ENCODE peak calls at places on chromosomes 16 and 17, in ten cellular contexts. A is PC-3; Z is neuronal stem cell; J is neural progenitor cell; R is A549; N is aorta; S is kidney; H is CD8-positive, alpha-beta memory T cell; G is testis; L is substantia nigra. U is an unnamed sample.

GRCh38 chr17:73798111-73798748 is 154.0 kb upstream of the SDK2 start:
- DNase-seq in A (peak), Z (no peak), J (no peak), R (peak), N (no peak), S (no peak), H (no peak), G (no peak), L (no peak), U (no peak)

GRCh38 chr17:27384261-27384701 is 72.0 kb upstream of the KSR1 start:
- DNase-seq in A (peak), Z (no peak), J (no peak), R (peak), N (peak), S (no peak), H (no peak), G (peak), L (peak), U (peak)

GRCh38 chr17:69814031-69814430 is 261.0 kb upstream of the KCNJ16 start:
- DNase-seq in A (no peak), Z (no peak), J (no peak), R (no peak), N (no peak), S (no peak), H (no peak), G (no peak), L (no peak), U (no peak)

GRCh38 chr17:75289832-75290337 is 652 bp upstream of the SLC25A19 start:
- DNase-seq in A (peak), Z (no peak), J (no peak), R (peak), N (peak), S (no peak), H (peak), G (peak), L (peak), U (peak)

GRCh38 chr16:23160574-23160973 is 11.3 kb upstream of the USP31 start:
- DNase-seq in A (no peak), Z (no peak), J (no peak), R (no peak), N (no peak), S (no peak), H (no peak), G (no peak), L (no peak), U (no peak)

GRCh38 chr17:77371888-77372443 is 231.2 kb downstream of the SEC14L1 start:
- DNase-seq in A (no peak), Z (no peak), J (peak), R (no peak), N (peak), S (peak), H (no peak), G (no peak), L (no peak), U (no peak)

GRCh38 chr17:69743091-69743490 is 328.6 kb downstream of the MAP2K6 start:
- DNase-seq in A (peak), Z (no peak), J (no peak), R (no peak), N (no peak), S (no peak), H (no peak), G (no peak), L (no peak), U (no peak)

GRCh38 chr16:66344533-66345145 is 21.9 kb upstream of the CDH5 start:
- DNase-seq in A (peak), Z (no peak), J (peak), R (peak), N (peak), S (no peak), H (no peak), G (peak), L (no peak), U (no peak)

GRCh38 chr16:67185866-67186134 is 2.0 kb upstream of the MATCAP1 start:
- DNase-seq in A (no peak), Z (no peak), J (no peak), R (no peak), N (no peak), S (no peak), H (no peak), G (no peak), L (no peak), U (no peak)

GRCh38 chr17:4738136-4739121 is 1.2 kb upstream of the ZMYND15 start:
- DNase-seq in A (peak), Z (no peak), J (peak), R (no peak), N (peak), S (peak), H (no peak), G (no peak), L (no peak), U (no peak)

GRCh38 chr16:57392694-57393093 is 11.9 kb upstream of the CCL17 start:
- DNase-seq in A (peak), Z (no peak), J (no peak), R (no peak), N (peak), S (no peak), H (no peak), G (no peak), L (no peak), U (no peak)

GRCh38 chr16:72576189-72576588 is 404.2 kb upstream of the PMFBP1 start:
- DNase-seq in A (no peak), Z (no peak), J (no peak), R (no peak), N (no peak), S (no peak), H (no peak), G (no peak), L (no peak), U (no peak)

GRCh38 chr17:36761203-36761945 is 160.0 kb downstream of the MRM1 start:
- DNase-seq in A (no peak), Z (peak), J (peak), R (no peak), N (no peak), S (no peak), H (no peak), G (peak), L (no peak), U (no peak)

GRCh38 chr16:747978-748746 is 7.4 kb upstream of the CIAO3 start:
- DNase-seq in A (no peak), Z (no peak), J (no peak), R (no peak), N (no peak), S (no peak), H (no peak), G (no peak), L (no peak), U (no peak)

GRCh38 chr16:88628512-88628974 is 9.8 kb upstream of the IL17C start:
- DNase-seq in A (peak), Z (no peak), J (peak), R (peak), N (no peak), S (no peak), H (no peak), G (peak), L (no peak), U (no peak)

GRCh38 chr17:68544111-68544510 is 31.9 kb downstream of the PRKAR1A start:
- DNase-seq in A (no peak), Z (no peak), J (no peak), R (no peak), N (no peak), S (no peak), H (no peak), G (no peak), L (no peak), U (no peak)

GRCh38 chr17:3594056-3594810 is 15.0 kb downstream of the TRPV1 start:
- DNase-seq in A (peak), Z (no peak), J (no peak), R (no peak), N (no peak), S (peak), H (no peak), G (peak), L (peak), U (no peak)

GRCh38 chr16:4865231-4865860 is 18.1 kb downstream of the UBN1 start:
- DNase-seq in A (no peak), Z (no peak), J (no peak), R (no peak), N (no peak), S (peak), H (no peak), G (no peak), L (no peak), U (no peak)

GRCh38 chr16:88377961-88378360 is 4.8 kb upstream of the ZNF469 start:
- DNase-seq in A (no peak), Z (no peak), J (no peak), R (no peak), N (peak), S (peak), H (no peak), G (no peak), L (no peak), U (no peak)

GRCh38 chr16:3022208-3022696 is 1.5 kb downstream of the HCFC1R1 start:
- DNase-seq in A (peak), Z (peak), J (peak), R (peak), N (peak), S (peak), H (peak), G (peak), L (peak), U (peak)

GRCh38 chr17:4195306-4195705 is 52.3 kb downstream of the CYB5D2 start:
- DNase-seq in A (no peak), Z (no peak), J (no peak), R (no peak), N (no peak), S (no peak), H (no peak), G (no peak), L (no peak), U (no peak)

GRCh38 chr16:62014534-62014933 is 21.7 kb downstream of the CDH8 start:
- DNase-seq in A (no peak), Z (no peak), J (no peak), R (no peak), N (no peak), S (no peak), H (no peak), G (no peak), L (no peak), U (no peak)

GRCh38 chr16:17526956-17527355 is 56.2 kb upstream of the XYLT1 start:
- DNase-seq in A (no peak), Z (no peak), J (no peak), R (no peak), N (no peak), S (no peak), H (no peak), G (no peak), L (no peak), U (no peak)

GRCh38 chr16:17527538-17527937 is 56.8 kb upstream of the XYLT1 start:
- DNase-seq in A (no peak), Z (no peak), J (no peak), R (no peak), N (no peak), S (no peak), H (no peak), G (no peak), L (no peak), U (no peak)

GRCh38 chr16:17529982-17530760 is 59.4 kb upstream of the XYLT1 start:
- DNase-seq in A (no peak), Z (no peak), J (no peak), R (no peak), N (no peak), S (no peak), H (peak), G (no peak), L (no peak), U (no peak)

GRCh38 chr16:17532338-17532995 is 61.7 kb upstream of the XYLT1 start:
- DNase-seq in A (no peak), Z (no peak), J (no peak), R (no peak), N (no peak), S (no peak), H (no peak), G (no peak), L (no peak), U (no peak)
- H3K27ac ChIP-seq in A (no peak), Z (no peak), J (no peak), R (no peak), N (no peak), S (no peak), H (no peak), G (no peak), L (no peak), U (no peak)

DNA sequence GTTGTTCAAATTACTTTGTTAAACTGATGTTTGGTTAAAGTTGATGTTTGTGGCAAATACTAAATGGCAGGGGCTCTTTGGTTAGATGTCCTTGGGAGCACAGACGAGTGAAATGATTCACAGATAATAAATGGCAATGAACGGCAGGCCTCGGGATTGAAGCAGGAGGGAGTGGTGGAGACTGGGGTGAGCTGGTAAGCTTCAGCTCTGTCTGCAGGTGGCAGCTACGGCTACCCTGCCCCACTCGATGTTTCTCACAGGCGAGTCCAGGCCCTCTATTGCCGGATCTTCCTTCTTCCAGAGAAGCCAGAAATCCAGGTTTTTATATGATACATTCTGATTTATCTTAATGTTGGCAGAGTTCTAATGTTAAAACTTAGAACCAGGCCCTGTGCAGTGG is 144.8 kb upstream of the CACNG5 start:
- DNase-seq in A (no peak), Z (no peak), J (no peak), R (no peak), N (no peak), S (no peak), H (no peak), G (no peak), L (no peak), U (no peak)
- H3K27ac ChIP-seq in A (no peak), Z (no peak), J (no peak), R (peak), N (no peak), S (no peak), H (no peak), G (peak), L (peak), U (no peak)

GRCh38 chr16:70803354-70803753 is 2.4 kb upstream of the VAC14 start:
- DNase-seq in A (no peak), Z (no peak), J (no peak), R (no peak), N (no peak), S (no peak), H (no peak), G (no peak), L (no peak), U (no peak)

GRCh38 chr16:70804153-70804728 is 3.3 kb upstream of the VAC14 start:
- DNase-seq in A (peak), Z (no peak), J (no peak), R (peak), N (no peak), S (no peak), H (no peak), G (no peak), L (no peak), U (no peak)

GRCh38 chr16:70800306-70800705 is 652 bp downstream of the VAC14 start:
- DNase-seq in A (no peak), Z (no peak), J (no peak), R (no peak), N (no peak), S (no peak), H (no peak), G (no peak), L (no peak), U (no peak)

GRCh38 chr16:70801611-70802010 is 653 bp upstream of the VAC14 start:
- DNase-seq in A (no peak), Z (no peak), J (no peak), R (no peak), N (no peak), S (no peak), H (no peak), G (no peak), L (no peak), U (no peak)

GRCh38 chr16:70800798-70801480 is at the start of gene VAC14:
- DNase-seq in A (peak), Z (peak), J (peak), R (peak), N (peak), S (peak), H (peak), G (peak), L (peak), U (peak)
- H3K27ac ChIP-seq in A (no peak), Z (no peak), J (no peak), R (peak), N (no peak), S (no peak), H (peak), G (peak), L (no peak), U (no peak)

DNA sequence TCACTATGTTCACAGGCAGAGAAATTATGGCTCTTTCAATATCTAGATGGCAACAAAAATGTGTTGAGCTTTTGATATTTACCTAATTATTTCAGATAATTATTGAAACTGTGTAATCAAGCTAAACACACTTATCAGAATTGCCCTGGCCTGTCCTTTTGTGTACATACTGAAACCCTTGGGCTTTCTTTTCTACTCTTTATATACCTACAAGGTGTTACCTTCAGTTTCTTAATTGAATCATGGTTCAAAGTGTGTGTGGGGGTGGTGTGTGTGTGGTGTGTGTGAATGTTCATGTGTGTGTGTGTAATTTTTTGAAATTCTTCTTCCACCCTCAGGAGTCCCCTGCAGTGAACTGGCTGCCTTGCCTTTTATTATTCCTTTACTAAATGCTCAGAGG is 506.8 kb upstream of the SOX9 start:
- DNase-seq in A (no peak), Z (no peak), J (no peak), R (no peak), N (no peak), S (no peak), H (no peak), G (no peak), L (no peak), U (no peak)
- H3K27ac ChIP-seq in A (no peak), Z (no peak), J (no peak), R (no peak), N (no peak), S (no peak), H (no peak), G (no peak), L (no peak), U (no peak)

GRCh38 chr16:30368792-30369090 is 1.6 kb downstream of the TBC1D10B start:
- DNase-seq in A (no peak), Z (no peak), J (no peak), R (no peak), N (no peak), S (no peak), H (no peak), G (no peak), L (no peak), U (no peak)
- H3K27ac ChIP-seq in A (peak), Z (no peak), J (no peak), R (peak), N (no peak), S (peak), H (peak), G (peak), L (peak), U (no peak)

GRCh38 chr17:41734139-41734948 is at the start of gene HAP1:
- DNase-seq in A (peak), Z (peak), J (peak), R (peak), N (no peak), S (peak), H (no peak), G (peak), L (peak), U (no peak)
- H3K27ac ChIP-seq in A (no peak), Z (no peak), J (no peak), R (peak), N (no peak), S (no peak), H (no peak), G (no peak), L (no peak), U (no peak)